ENCODE peak calls at places on chromosomes 7 and 10, in four cellular contexts. R is fibroblast of mammary gland, O is kidney epithelial cell, Y is astrocyte. S is an unnamed sample.

GRCh38 chr7:134435161-134435920 is 23.6 kb downstream of the AKR1B1 start:
- DNase-seq in R (peak), O (no peak), Y (peak), S (no peak)

GRCh38 chr7:70752794-70753241 is 379.1 kb upstream of the GALNT17 start:
- DNase-seq in R (peak), O (peak), Y (peak), S (no peak)

GRCh38 chr10:31929986-31930675 is 1.5 kb upstream of the ARHGAP12 start:
- DNase-seq in R (peak), O (no peak), Y (no peak), S (no peak)

GRCh38 chr7:45081670-45081974 is 7.1 kb downstream of the NACAD start:
- DNase-seq in R (no peak), O (no peak), Y (no peak), S (no peak)

GRCh38 chr10:120131183-120131582 is 238.7 kb downstream of the SEC23IP start:
- DNase-seq in R (no peak), O (peak), Y (peak), S (no peak)

GRCh38 chr7:11623093-11623678 is 208.8 kb downstream of the THSD7A start:
- DNase-seq in R (peak), O (no peak), Y (no peak), S (no peak)

GRCh38 chr10:7407368-7408002 is 3.3 kb downstream of the SFMBT2 start:
- DNase-seq in R (peak), O (no peak), Y (no peak), S (no peak)

GRCh38 chr7:129750091-129750870 is 138.8 kb downstream of the NRF1 start:
- DNase-seq in R (no peak), O (no peak), Y (no peak), S (no peak)

GRCh38 chr10:27448926-27449325 is 55.2 kb upstream of the RAB18 start:
- DNase-seq in R (peak), O (peak), Y (peak), S (peak)

GRCh38 chr7:70700935-70701425 is 431.0 kb upstream of the GALNT17 start:
- DNase-seq in R (no peak), O (no peak), Y (no peak), S (no peak)

GRCh38 chr7:146090023-146090645 is 26.5 kb upstream of the CNTNAP2 start:
- DNase-seq in R (peak), O (peak), Y (no peak), S (peak)

GRCh38 chr10:59805043-59805442 is 51.8 kb upstream of the MRLN start:
- DNase-seq in R (peak), O (no peak), Y (no peak), S (no peak)

GRCh38 chr10:99534456-99534938 is 1.8 kb downstream of the NKX2-3 start:
- DNase-seq in R (no peak), O (no peak), Y (no peak), S (no peak)

GRCh38 chr10:99534939-99535763 is 2.4 kb downstream of the NKX2-3 start:
- DNase-seq in R (peak), O (no peak), Y (no peak), S (no peak)

GRCh38 chr10:99532687-99533495 is at the start of gene NKX2-3:
- DNase-seq in R (peak), O (no peak), Y (no peak), S (no peak)

GRCh38 chr10:99532194-99532593 is 548 bp upstream of the NKX2-3 start:
- DNase-seq in R (no peak), O (no peak), Y (no peak), S (no peak)

DNA sequence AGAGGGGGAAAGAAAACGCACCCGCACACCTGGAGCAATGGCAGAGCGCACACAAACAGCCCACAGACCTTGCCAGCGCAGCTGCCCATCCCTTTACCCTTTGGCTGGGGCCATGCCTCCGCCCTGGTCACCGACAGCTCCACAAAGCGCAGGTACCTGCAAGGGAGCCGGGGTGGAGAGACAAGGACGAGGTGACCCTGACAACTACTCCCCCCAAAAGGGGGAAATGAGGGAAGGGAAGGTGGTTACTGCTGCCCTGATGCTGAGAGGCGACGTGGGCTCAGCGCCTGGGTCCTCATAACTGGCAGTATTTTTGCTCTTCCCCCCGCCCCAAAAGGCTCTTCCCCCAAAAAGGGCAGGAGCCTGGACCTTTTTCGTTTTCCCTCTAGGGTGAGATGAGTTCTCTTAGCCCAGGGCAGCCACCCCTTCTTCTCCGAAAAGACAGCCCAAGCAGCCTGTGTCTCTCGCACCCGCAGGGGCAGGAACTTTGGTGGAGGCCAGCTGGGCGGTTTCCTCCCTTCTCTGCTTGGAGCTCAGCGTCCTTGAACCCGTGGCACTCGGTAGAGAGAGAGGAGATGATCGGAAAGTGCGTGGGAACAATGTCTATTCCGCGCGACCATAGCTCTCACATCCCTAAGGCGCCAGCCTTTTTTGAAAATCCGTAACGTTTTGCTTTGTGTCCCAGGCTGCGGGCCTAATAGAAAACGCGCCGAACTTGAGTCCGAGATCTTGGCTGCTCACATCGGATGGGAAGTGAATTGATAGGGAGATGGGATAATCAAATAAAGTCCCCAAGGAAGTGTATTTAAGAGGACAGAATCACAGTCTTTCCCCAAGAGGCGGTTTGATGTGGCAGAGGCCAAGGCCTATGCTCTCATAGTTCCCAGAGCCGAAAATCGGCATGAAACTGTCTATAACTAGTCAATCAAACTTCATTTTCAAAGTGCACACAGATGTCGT is 1.0 kb downstream of the NKX2-3 start:
- DNase-seq in R (no peak), O (no peak), Y (no peak), S (no peak)
- H3K4me3 ChIP-seq in R (no peak), O (no peak), Y (no peak), S (no peak)

GRCh38 chr7:42734568-42734967 is 177.3 kb downstream of the C7orf25 start:
- DNase-seq in R (no peak), O (no peak), Y (peak), S (no peak)

GRCh38 chr7:42735081-42735480 is 176.8 kb downstream of the C7orf25 start:
- DNase-seq in R (peak), O (no peak), Y (no peak), S (no peak)

GRCh38 chr7:42740410-42740809 is 171.5 kb downstream of the C7orf25 start:
- DNase-seq in R (peak), O (no peak), Y (no peak), S (no peak)

GRCh38 chr7:42739591-42739990 is 172.3 kb downstream of the C7orf25 start:
- DNase-seq in R (peak), O (no peak), Y (no peak), S (no peak)

DNA sequence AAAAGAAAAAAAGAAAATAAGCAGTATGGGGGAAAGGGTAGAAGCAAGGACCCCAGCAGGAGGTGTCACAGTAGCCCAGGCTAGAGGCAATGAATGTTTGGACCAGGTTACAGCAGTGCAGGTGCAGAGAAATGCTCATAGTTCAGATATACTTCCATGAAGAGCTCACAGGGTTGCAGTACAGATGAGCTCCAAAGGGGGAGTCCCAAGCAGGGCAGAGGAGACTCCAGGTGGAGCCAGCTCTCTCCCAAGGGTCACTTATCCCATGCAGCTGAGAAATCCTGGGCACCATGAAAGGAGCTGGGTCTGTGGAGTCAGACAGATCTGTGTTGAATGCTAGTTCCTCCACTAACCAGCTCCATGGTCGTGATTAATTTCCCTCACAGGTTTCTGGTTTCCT is 174.9 kb downstream of the C7orf25 start:
- DNase-seq in R (no peak), O (no peak), Y (no peak), S (no peak)
- TF ChIP-seq CTCF in R (peak), O (peak), Y (no peak), S (peak)

DNA sequence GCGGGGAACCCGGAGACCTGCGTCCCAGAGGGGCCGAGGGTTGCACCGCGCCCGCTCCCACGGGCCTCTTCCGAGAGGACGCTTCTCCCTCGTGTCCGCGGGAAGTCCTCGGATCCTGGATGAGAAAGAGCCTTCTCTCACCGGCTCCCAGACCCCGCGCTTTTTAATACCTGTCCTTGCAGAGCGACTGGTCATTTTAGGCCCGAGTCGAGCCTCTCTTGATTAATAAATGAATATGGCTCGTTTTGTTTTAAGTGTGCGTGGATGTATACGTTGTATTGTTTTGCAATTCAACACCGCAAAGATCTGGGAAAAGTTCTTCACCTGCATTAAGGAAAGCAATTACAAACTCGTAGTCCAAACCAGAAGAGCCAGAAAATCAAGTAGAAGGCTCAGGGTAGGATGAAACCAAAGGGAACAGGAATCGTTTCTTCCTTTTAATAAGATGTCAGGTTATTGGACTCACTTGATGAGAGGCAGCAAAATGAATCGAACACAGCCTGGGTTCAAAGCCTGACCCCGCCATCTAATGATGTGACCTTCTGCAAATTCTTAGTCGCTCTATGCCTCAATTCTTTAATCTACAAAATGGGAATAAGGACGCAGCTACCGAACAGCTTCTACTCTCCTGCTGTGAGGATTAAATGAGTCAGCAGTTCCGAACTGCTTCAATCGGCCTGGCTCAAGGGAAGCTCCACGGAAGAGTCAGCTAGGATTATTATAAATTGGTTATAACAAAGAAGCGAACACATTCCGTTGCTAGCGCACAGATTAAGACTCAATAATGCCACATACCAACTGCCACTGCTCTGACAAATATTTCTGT is 277.8 kb upstream of the NEBL start:
- DNase-seq in R (no peak), O (no peak), Y (no peak), S (no peak)
- H3K4me3 ChIP-seq in R (peak), O (peak), Y (peak), S (peak)

GRCh38 chr10:77837248-77837924 is 89.2 kb downstream of the DLG5 start:
- DNase-seq in R (peak), O (no peak), Y (peak), S (no peak)
- TF ChIP-seq CTCF in R (no peak), O (peak), Y (no peak), S (peak)